ENCODE peak calls at places on chromosomes 12 and 14, in four cellular contexts. One of them, this sample, is unnamed.

GRCh38 chr12:105555556-105555973 is 225.1 kb downstream of the C12orf75 start:
- DNase-seq in HepG2: peak; percentile 21
- DNase-seq in GM12878: no peak
- DNase-seq in K562: no peak
- DNase-seq in this sample: no peak

GRCh38 chr12:87266305-87266704 is 762.9 kb downstream of the C12orf50 start:
- DNase-seq in HepG2: peak; percentile 1
- DNase-seq in GM12878: no peak
- DNase-seq in K562: no peak
- DNase-seq in this sample: peak; percentile 8

GRCh38 chr14:51844482-51844881 is 15.9 kb upstream of the GNG2 start:
- DNase-seq in HepG2: no peak
- DNase-seq in GM12878: peak; percentile 78
- DNase-seq in K562: no peak
- DNase-seq in this sample: no peak

GRCh38 chr12:133038310-133038709 is 1.0 kb downstream of the ZNF84 start:
- DNase-seq in HepG2: no peak
- DNase-seq in GM12878: no peak
- DNase-seq in K562: no peak
- DNase-seq in this sample: no peak

GRCh38 chr12:132945806-132946506 is 10.2 kb downstream of the ZNF605 start:
- DNase-seq in HepG2: peak; percentile 33
- DNase-seq in GM12878: no peak
- DNase-seq in K562: no peak
- DNase-seq in this sample: no peak

GRCh38 chr14:38791862-38792261 is 311.2 kb downstream of the SEC23A start:
- DNase-seq in HepG2: no peak
- DNase-seq in GM12878: no peak
- DNase-seq in K562: no peak
- DNase-seq in this sample: no peak

GRCh38 chr14:94164685-94165431 is 9.3 kb upstream of the PPP4R4 start:
- DNase-seq in HepG2: no peak
- DNase-seq in GM12878: no peak
- DNase-seq in K562: no peak
- DNase-seq in this sample: no peak

GRCh38 chr14:76752744-76753143 is 8.5 kb upstream of the VASH1 start:
- DNase-seq in HepG2: no peak
- DNase-seq in GM12878: no peak
- DNase-seq in K562: no peak
- DNase-seq in this sample: no peak

GRCh38 chr14:97523936-97524335 is 726.8 kb downstream of the VRK1 start:
- DNase-seq in HepG2: no peak
- DNase-seq in GM12878: no peak
- DNase-seq in K562: no peak
- DNase-seq in this sample: no peak

GRCh38 chr12:6376965-6377666 is 1.8 kb upstream of the SCNN1A start:
- DNase-seq in HepG2: no peak
- DNase-seq in GM12878: no peak
- DNase-seq in K562: no peak
- DNase-seq in this sample: no peak

GRCh38 chr14:106803379-106803778 is 1277.0 kb downstream of the TMEM121 start:
- DNase-seq in HepG2: no peak
- DNase-seq in GM12878: no peak
- DNase-seq in K562: no peak
- DNase-seq in this sample: no peak

DNA sequence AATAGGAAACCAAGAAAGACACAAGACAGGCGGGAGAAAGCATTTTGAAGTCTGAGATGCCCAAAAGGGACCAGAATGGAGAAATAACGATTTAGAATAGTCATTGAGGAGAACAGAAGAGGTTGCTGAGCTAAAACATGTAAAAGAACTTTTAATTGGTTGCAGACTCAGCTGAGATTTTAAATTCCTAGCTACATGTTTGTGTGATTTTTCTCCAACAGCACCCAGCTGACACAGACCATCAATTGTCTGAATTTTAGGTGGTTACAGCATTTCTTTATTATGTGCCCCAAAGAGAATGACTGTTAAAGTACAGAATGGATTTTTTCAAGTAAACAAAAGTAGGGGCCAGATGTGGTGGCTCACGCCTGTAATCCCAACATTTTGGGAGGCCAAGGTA is 50.3 kb downstream of the BAZ1A start:
- DNase-seq in HepG2: no peak
- DNase-seq in GM12878: no peak
- DNase-seq in K562: no peak
- DNase-seq in this sample: no peak
- TF ChIP-seq TARDBP in HepG2: no peak
- TF ChIP-seq TARDBP in GM12878: no peak
- TF ChIP-seq TARDBP in K562: no peak
- TF ChIP-seq TARDBP in this sample: no peak

DNA sequence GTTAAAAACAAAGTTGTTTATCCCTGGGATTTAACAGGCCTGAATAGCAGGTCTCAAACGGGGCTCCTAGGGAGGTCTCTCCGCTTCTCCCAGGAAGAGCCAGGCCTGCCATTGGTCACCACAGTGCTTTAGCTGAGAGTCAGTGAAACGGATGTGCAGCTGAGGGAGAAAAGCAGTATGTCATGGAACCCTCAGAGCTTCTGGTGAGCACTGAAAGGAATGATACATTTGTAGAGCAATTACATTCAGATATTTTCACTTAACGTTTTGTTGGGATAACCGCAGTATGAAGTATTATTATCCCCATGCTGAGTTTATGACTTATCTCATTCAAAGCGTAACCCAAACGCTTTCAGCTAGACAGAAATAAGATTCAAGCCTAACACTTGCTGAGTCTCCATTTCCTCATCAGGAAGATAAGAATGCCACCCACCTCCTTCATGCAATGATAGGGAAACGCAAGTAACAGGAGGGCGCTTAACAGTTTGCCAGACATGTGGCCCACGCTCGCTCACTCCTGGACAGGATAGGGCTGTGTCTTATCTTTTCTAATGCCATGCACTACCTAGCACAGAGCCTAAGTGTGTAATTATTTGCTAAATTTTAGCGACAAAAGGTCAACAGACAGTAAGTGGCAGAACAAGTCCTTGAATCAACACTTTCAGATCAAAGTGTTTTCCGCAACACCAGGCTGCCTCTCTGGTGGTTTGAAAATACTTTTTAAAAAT is 28.2 kb downstream of the DAD1 start:
- DNase-seq in HepG2: peak; percentile 85
- DNase-seq in GM12878: no peak
- DNase-seq in K562: peak; percentile 19
- DNase-seq in this sample: no peak
- TF ChIP-seq TARDBP in HepG2: peak; percentile 88
- TF ChIP-seq TARDBP in GM12878: no peak
- TF ChIP-seq TARDBP in K562: no peak
- TF ChIP-seq TARDBP in this sample: no peak

DNA sequence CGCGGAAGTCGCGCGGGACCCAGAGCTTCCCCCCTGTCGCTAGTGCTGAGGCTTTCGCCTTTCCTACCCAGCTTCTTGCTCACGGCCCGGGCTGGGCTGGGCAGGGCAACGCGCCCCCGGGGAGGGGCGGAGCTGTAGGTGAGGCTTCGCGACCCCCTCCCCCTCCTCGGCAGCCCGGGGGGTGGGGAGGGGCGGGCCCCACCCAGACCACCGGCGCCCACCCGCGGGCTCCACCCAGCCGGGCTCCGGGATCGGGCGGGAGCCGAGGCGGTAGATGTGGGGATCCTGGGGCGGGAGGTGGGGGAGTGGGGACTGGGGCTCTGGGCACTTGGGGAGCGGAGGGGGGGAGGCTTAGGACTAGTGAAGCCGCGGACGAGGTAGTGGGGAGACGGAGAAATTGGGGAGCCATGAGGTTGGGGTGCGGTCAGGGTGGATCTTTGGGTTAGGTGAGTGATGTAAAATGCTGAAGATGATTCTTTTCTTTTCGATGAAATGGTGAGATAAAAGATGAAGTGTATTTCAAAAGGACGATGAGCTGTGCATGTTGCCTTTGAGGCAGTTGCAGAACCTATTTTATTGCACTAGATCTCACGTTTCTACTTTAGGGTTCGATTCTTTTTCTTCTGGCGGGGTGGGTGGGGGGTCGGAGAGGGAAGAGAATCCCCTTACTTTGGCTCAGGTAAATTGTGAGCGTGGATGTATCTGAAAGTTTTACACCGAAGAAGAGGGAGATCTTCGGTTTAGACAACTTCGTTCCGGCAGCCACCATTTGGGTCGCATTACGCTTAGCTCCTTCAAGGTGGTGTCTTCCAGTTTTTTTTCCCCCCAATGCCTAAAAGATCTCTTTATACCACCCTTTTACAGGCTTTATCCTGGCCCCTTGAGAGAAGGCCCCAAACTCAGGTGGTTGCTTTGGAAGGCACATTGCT is 591 bp downstream of the ERC1 start:
- DNase-seq in HepG2: no peak
- DNase-seq in GM12878: no peak
- DNase-seq in K562: peak; percentile 80
- DNase-seq in this sample: peak; percentile 66
- TF ChIP-seq TARDBP in HepG2: no peak
- TF ChIP-seq TARDBP in GM12878: no peak
- TF ChIP-seq TARDBP in K562: no peak
- TF ChIP-seq TARDBP in this sample: no peak

GRCh38 chr14:92607702-92608429 is 94.3 kb downstream of the RIN3 start:
- DNase-seq in HepG2: no peak
- DNase-seq in GM12878: no peak
- DNase-seq in K562: no peak
- DNase-seq in this sample: no peak
- TF ChIP-seq TARDBP in HepG2: no peak
- TF ChIP-seq TARDBP in GM12878: no peak
- TF ChIP-seq TARDBP in K562: no peak
- TF ChIP-seq TARDBP in this sample: no peak

GRCh38 chr12:120086801-120087621 is 29.5 kb downstream of the RAB35 start:
- DNase-seq in HepG2: peak; percentile 96
- DNase-seq in GM12878: peak; percentile 98
- DNase-seq in K562: peak; percentile 96
- DNase-seq in this sample: peak; percentile 99

GRCh38 chr12:120090211-120090610 is 26.3 kb downstream of the RAB35 start:
- DNase-seq in HepG2: no peak
- DNase-seq in GM12878: no peak
- DNase-seq in K562: no peak
- DNase-seq in this sample: no peak

GRCh38 chr12:120089796-120090195 is 26.8 kb downstream of the RAB35 start:
- DNase-seq in HepG2: no peak
- DNase-seq in GM12878: no peak
- DNase-seq in K562: no peak
- DNase-seq in this sample: no peak

GRCh38 chr12:120090626-120091295 is 25.8 kb downstream of the RAB35 start:
- DNase-seq in HepG2: no peak
- DNase-seq in GM12878: no peak
- DNase-seq in K562: no peak
- DNase-seq in this sample: no peak

GRCh38 chr12:120089105-120089504 is 27.4 kb downstream of the RAB35 start:
- DNase-seq in HepG2: no peak
- DNase-seq in GM12878: no peak
- DNase-seq in K562: no peak
- DNase-seq in this sample: no peak
- TF ChIP-seq TARDBP in HepG2: no peak
- TF ChIP-seq TARDBP in GM12878: no peak
- TF ChIP-seq TARDBP in K562: no peak
- TF ChIP-seq TARDBP in this sample: no peak

GRCh38 chr12:111259231-111259630 is 109.7 kb downstream of the PHETA1 start:
- DNase-seq in HepG2: no peak
- DNase-seq in GM12878: no peak
- DNase-seq in K562: no peak
- DNase-seq in this sample: no peak

GRCh38 chr12:111256629-111257434 is 112.1 kb downstream of the PHETA1 start:
- DNase-seq in HepG2: no peak
- DNase-seq in GM12878: no peak
- DNase-seq in K562: no peak
- DNase-seq in this sample: no peak

GRCh38 chr12:111255261-111255660 is 113.6 kb downstream of the PHETA1 start:
- DNase-seq in HepG2: no peak
- DNase-seq in GM12878: no peak
- DNase-seq in K562: no peak
- DNase-seq in this sample: no peak

GRCh38 chr12:111254106-111254505 is 114.8 kb downstream of the PHETA1 start:
- DNase-seq in HepG2: no peak
- DNase-seq in GM12878: no peak
- DNase-seq in K562: no peak
- DNase-seq in this sample: no peak

DNA sequence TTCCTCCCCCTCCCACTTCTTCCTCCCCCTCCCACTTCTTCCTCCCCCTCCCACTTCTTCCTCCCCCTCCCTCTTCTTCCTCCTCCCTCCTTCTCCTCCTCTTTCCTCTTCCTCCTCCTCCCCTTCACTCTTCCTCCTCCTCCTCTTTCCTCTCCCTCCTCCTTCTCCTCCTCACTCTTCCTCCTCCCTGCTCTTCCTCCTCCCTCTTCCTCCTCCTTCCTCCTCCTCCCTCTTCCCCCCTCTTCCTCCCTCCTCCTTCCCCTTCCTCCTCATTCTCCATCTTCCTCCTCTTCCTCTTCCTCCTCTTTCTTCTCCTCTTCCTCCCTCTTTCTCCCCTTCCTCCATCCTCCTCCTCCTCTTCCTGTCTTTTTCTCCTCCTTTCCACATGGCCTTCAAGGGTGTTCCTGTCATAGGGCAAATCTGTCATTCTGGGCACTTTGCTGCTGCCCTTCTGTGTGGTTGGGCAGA is 111.4 kb downstream of the PHETA1 start:
- DNase-seq in HepG2: no peak
- DNase-seq in GM12878: no peak
- DNase-seq in K562: no peak
- DNase-seq in this sample: no peak
- TF ChIP-seq TARDBP in HepG2: no peak
- TF ChIP-seq TARDBP in GM12878: no peak
- TF ChIP-seq TARDBP in K562: no peak
- TF ChIP-seq TARDBP in this sample: no peak

GRCh38 chr12:56282030-56282429 is 15.3 kb downstream of the COQ10A start:
- DNase-seq in HepG2: no peak
- DNase-seq in GM12878: no peak
- DNase-seq in K562: no peak
- DNase-seq in this sample: no peak

GRCh38 chr12:56282581-56282980 is 15.8 kb downstream of the COQ10A start:
- DNase-seq in HepG2: no peak
- DNase-seq in GM12878: no peak
- DNase-seq in K562: no peak
- DNase-seq in this sample: no peak

GRCh38 chr12:56280849-56281248 is 14.1 kb downstream of the COQ10A start:
- DNase-seq in HepG2: no peak
- DNase-seq in GM12878: no peak
- DNase-seq in K562: no peak
- DNase-seq in this sample: no peak

GRCh38 chr12:56274299-56274698 is 7.6 kb downstream of the COQ10A start:
- DNase-seq in HepG2: no peak
- DNase-seq in GM12878: no peak
- DNase-seq in K562: no peak
- DNase-seq in this sample: no peak

GRCh38 chr12:56278905-56279304 is 12.2 kb downstream of the COQ10A start:
- DNase-seq in HepG2: no peak
- DNase-seq in GM12878: no peak
- DNase-seq in K562: no peak
- DNase-seq in this sample: no peak
- TF ChIP-seq TARDBP in HepG2: no peak
- TF ChIP-seq TARDBP in GM12878: no peak
- TF ChIP-seq TARDBP in K562: no peak
- TF ChIP-seq TARDBP in this sample: no peak